ENCODE peak calls at places on chromosome 21, in five cellular contexts. W is GM12864, P is A549, G is fibroblast of the aortic adventitia, Z is cardiac fibroblast. Y is an unnamed sample.

GRCh38 chr21:16535100-16535418 is 805.3 kb downstream of the USP25 start:
- DNase-seq in W (no peak), P (no peak), G (peak), Z (peak), Y (peak)

GRCh38 chr21:28590722-28591121 is 402.0 kb downstream of the LTN1 start:
- DNase-seq in W (no peak), P (no peak), G (no peak), Z (no peak), Y (no peak)

GRCh38 chr21:15682182-15682895 is 47.4 kb upstream of the USP25 start:
- DNase-seq in W (no peak), P (no peak), G (peak), Z (peak), Y (peak)

GRCh38 chr21:16363563-16363962 is 633.8 kb downstream of the USP25 start:
- DNase-seq in W (no peak), P (no peak), G (no peak), Z (no peak), Y (no peak)

GRCh38 chr21:35508389-35508888 is 459.3 kb upstream of the RUNX1 start:
- DNase-seq in W (no peak), P (no peak), G (peak), Z (peak), Y (peak)

GRCh38 chr21:15062566-15062965 is 2.2 kb downstream of the NRIP1 start:
- DNase-seq in W (no peak), P (no peak), G (peak), Z (peak), Y (peak)

GRCh38 chr21:32331444-32332305 is 33.0 kb downstream of the MRAP start:
- DNase-seq in W (no peak), P (no peak), G (no peak), Z (no peak), Y (no peak)

GRCh38 chr21:32653326-32653901 is 41.2 kb upstream of the CFAP298 start:
- DNase-seq in W (peak), P (peak), G (peak), Z (peak), Y (peak)

GRCh38 chr21:33977721-33978369 is 62.2 kb upstream of the ATP5PO start:
- DNase-seq in W (no peak), P (no peak), G (no peak), Z (no peak), Y (no peak)

GRCh38 chr21:26965091-26965566 is 1.8 kb downstream of the ADAMTS5 start:
- DNase-seq in W (no peak), P (no peak), G (no peak), Z (no peak), Y (peak)
- H3K4me3 ChIP-seq in W (no peak), P (no peak), G (peak), Z (peak), Y (no peak)

GRCh38 chr21:25791321-25791720 is 56.5 kb downstream of the GABPA start:
- DNase-seq in W (no peak), P (no peak), G (no peak), Z (no peak), Y (no peak)
- TF ChIP-seq CTCF in W (no peak), P (no peak), G (no peak), Z (no peak), Y (no peak)

GRCh38 chr21:45404726-45405270 is at the start of gene COL18A1:
- DNase-seq in W (no peak), P (peak), G (peak), Z (peak), Y (peak)
- H3K4me3 ChIP-seq in W (no peak), P (peak), G (peak), Z (peak), Y (peak)

GRCh38 chr21:42521384-42521783 is 7.7 kb downstream of the SLC37A1 start:
- DNase-seq in W (no peak), P (no peak), G (no peak), Z (no peak), Y (no peak)

GRCh38 chr21:42522271-42522670 is 8.6 kb downstream of the SLC37A1 start:
- DNase-seq in W (no peak), P (no peak), G (no peak), Z (no peak), Y (no peak)

GRCh38 chr21:42522771-42523170 is 9.1 kb downstream of the SLC37A1 start:
- DNase-seq in W (no peak), P (no peak), G (no peak), Z (no peak), Y (no peak)

GRCh38 chr21:42521805-42522204 is 8.2 kb downstream of the SLC37A1 start:
- DNase-seq in W (no peak), P (no peak), G (no peak), Z (no peak), Y (no peak)

GRCh38 chr21:42520628-42521253 is 7.1 kb downstream of the SLC37A1 start:
- DNase-seq in W (no peak), P (no peak), G (no peak), Z (no peak), Y (no peak)
- TF ChIP-seq CTCF in W (no peak), P (no peak), G (peak), Z (peak), Y (peak)

GRCh38 chr21:38504056-38504455 is 5.8 kb upstream of the ERG start:
- DNase-seq in W (no peak), P (no peak), G (peak), Z (peak), Y (no peak)

GRCh38 chr21:38507374-38507942 is 9.2 kb upstream of the ERG start:
- DNase-seq in W (no peak), P (no peak), G (no peak), Z (no peak), Y (no peak)

GRCh38 chr21:38503588-38503987 is 5.3 kb upstream of the ERG start:
- DNase-seq in W (no peak), P (no peak), G (peak), Z (peak), Y (peak)

GRCh38 chr21:38506606-38507331 is 8.5 kb upstream of the ERG start:
- DNase-seq in W (no peak), P (no peak), G (no peak), Z (no peak), Y (no peak)

GRCh38 chr21:38505654-38506523 is 7.6 kb upstream of the ERG start:
- DNase-seq in W (no peak), P (peak), G (peak), Z (peak), Y (peak)
- H3K4me3 ChIP-seq in W (no peak), P (no peak), G (no peak), Z (no peak), Y (no peak)

GRCh38 chr21:37172646-37173045 is 94.5 kb downstream of the VPS26C start:
- DNase-seq in W (no peak), P (no peak), G (no peak), Z (no peak), Y (no peak)

GRCh38 chr21:37165606-37166005 is 92.6 kb downstream of the TTC3 start:
- DNase-seq in W (no peak), P (no peak), G (no peak), Z (no peak), Y (no peak)

GRCh38 chr21:37168666-37169065 is 95.6 kb downstream of the TTC3 start:
- DNase-seq in W (no peak), P (no peak), G (peak), Z (no peak), Y (no peak)

GRCh38 chr21:37164742-37165141 is 91.7 kb downstream of the TTC3 start:
- DNase-seq in W (no peak), P (no peak), G (peak), Z (no peak), Y (no peak)

DNA sequence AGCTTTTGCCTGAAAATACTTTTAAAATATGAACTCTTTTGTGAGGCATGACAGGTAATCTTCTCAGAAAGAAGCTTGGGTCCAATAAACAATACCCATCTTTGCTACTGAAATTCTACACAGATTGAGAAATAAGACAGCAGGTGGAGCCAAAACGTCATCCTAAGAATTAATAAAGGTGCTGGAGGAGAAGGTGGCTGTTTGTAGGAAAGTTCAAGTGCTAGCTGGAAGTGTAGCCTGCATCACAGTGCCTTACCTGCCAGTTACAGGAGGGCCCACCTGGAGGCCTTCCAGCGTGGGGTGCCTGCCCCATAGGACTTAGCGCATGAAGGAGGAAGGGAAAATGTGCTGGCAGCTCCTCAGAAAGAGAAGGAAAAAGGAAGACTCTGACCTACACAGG is 93.7 kb downstream of the TTC3 start:
- DNase-seq in W (no peak), P (no peak), G (peak), Z (no peak), Y (no peak)
- TF ChIP-seq CTCF in W (peak), P (peak), G (no peak), Z (no peak), Y (peak)

DNA sequence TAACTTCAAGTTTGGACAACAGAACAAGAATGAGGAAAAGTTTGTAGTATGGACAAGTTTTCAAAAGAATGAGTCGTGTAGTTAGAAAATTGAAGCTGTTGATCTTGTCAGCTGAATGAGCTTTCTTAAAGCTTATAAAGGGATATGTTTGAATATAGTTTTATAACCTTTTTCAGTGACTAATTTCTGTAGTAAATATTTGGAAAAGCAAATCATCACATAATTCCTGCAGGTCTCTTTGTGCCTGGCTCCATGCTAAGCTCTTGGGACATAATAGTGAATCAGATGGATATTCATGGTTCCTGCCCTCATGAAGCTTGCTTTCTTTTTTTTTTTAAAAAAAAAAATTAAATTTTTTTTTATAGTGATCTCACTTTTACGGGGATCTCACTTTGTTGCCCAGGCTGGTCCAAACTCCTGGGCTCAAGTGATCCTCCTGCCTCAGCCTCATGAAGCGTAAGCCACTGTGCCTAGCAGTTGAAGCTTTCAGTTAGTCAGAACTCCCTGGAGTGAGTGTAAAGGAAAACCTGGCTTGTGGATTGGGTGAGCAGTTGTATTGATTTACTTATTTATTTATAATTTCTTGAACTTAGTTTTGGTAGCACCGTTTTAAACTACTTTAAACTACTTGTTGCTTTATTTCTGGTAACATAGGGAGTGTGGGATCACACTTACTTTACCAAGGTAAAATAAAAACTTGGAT is 15.5 kb downstream of the DYRK1A start:
- DNase-seq in W (no peak), P (no peak), G (no peak), Z (no peak), Y (no peak)
- H3K4me3 ChIP-seq in W (no peak), P (no peak), G (no peak), Z (no peak), Y (no peak)

DNA sequence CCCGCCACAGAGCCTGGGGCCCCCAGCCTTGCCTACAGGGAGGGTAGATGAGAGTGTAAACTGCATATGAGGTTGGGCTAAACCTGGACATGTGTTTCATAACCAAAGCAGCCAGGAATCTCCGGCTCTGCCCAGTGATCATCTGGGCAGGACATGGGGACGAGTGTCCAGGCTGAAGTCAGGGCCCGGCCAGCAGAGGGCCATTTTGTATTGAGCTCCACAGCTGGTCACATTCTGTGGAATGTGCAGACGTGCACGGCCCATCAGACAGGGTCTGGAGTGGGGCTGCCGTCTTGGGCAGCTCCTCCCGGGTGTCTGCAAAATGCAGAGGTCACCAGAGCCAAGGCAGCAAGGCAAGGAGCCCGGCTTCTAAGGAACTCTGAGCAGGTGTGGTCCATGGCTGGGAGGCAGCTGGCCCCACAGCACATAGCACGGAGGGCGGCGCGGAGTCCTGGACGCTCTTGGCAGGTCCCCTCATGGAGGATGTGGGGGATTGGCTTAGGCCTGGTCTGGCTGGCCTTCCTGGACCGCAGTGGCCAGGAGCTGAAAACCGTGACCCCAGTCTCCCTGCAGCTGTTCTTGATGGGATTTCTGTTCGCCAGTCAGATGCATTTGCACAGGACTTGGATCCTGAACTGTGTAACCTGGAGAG is 6.3 kb downstream of the LRRC3 start:
- DNase-seq in W (no peak), P (no peak), G (no peak), Z (no peak), Y (no peak)
- TF ChIP-seq CTCF in W (no peak), P (no peak), G (peak), Z (no peak), Y (no peak)

Y was measured in astrocyte of the spinal cord.